ENCODE peak calls at places on chromosomes 13 and 19, in eight cellular contexts. One of them, this sample, is unnamed. For H3K36me3, the result is how much of the 10 kb centered on the place peaks cover.

GRCh38 chr13:95083758-95084157 is 217.5 kb downstream of the ABCC4 start:
- DNase-seq in lung: no peak
- DNase-seq in stomach: no peak
- DNase-seq in breast epithelium: no peak
- DNase-seq in brain microvascular endothelial cell: peak
- DNase-seq in body of pancreas: no peak
- DNase-seq in pancreas: no peak
- DNase-seq in upper lobe of right lung: no peak
- DNase-seq in this sample: no peak

GRCh38 chr13:33228645-33229445 is 56.7 kb downstream of the STARD13 start:
- DNase-seq in lung: no peak
- DNase-seq in stomach: no peak
- DNase-seq in breast epithelium: no peak
- DNase-seq in brain microvascular endothelial cell: peak
- DNase-seq in body of pancreas: no peak
- DNase-seq in pancreas: no peak
- DNase-seq in upper lobe of right lung: no peak
- DNase-seq in this sample: no peak

GRCh38 chr13:97478247-97478646 is 44.3 kb downstream of the RAP2A start:
- DNase-seq in lung: no peak
- DNase-seq in stomach: no peak
- DNase-seq in breast epithelium: no peak
- DNase-seq in brain microvascular endothelial cell: no peak
- DNase-seq in body of pancreas: no peak
- DNase-seq in pancreas: no peak
- DNase-seq in upper lobe of right lung: no peak
- DNase-seq in this sample: no peak

GRCh38 chr19:54458648-54459281 is 4.8 kb downstream of the LENG9 start:
- DNase-seq in lung: no peak
- DNase-seq in stomach: no peak
- DNase-seq in breast epithelium: no peak
- DNase-seq in brain microvascular endothelial cell: no peak
- DNase-seq in body of pancreas: no peak
- DNase-seq in pancreas: peak
- DNase-seq in upper lobe of right lung: no peak
- DNase-seq in this sample: no peak

GRCh38 chr13:74251778-74252519 is 117.7 kb upstream of the KLF12 start:
- DNase-seq in lung: no peak
- DNase-seq in stomach: no peak
- DNase-seq in breast epithelium: no peak
- DNase-seq in brain microvascular endothelial cell: no peak
- DNase-seq in body of pancreas: no peak
- DNase-seq in pancreas: no peak
- DNase-seq in upper lobe of right lung: no peak
- DNase-seq in this sample: no peak

GRCh38 chr13:71312923-71313322 is 554.1 kb downstream of the DACH1 start:
- DNase-seq in lung: no peak
- DNase-seq in stomach: no peak
- DNase-seq in breast epithelium: no peak
- DNase-seq in brain microvascular endothelial cell: no peak
- DNase-seq in body of pancreas: no peak
- DNase-seq in pancreas: no peak
- DNase-seq in upper lobe of right lung: no peak
- DNase-seq in this sample: no peak

GRCh38 chr13:47964863-47965262 is 36.2 kb downstream of the SUCLA2 start:
- DNase-seq in lung: no peak
- DNase-seq in stomach: no peak
- DNase-seq in breast epithelium: no peak
- DNase-seq in brain microvascular endothelial cell: no peak
- DNase-seq in body of pancreas: no peak
- DNase-seq in pancreas: no peak
- DNase-seq in upper lobe of right lung: no peak
- DNase-seq in this sample: no peak

GRCh38 chr13:44197791-44198770 is 175.5 kb upstream of the SERP2 start:
- DNase-seq in lung: no peak
- DNase-seq in stomach: no peak
- DNase-seq in breast epithelium: no peak
- DNase-seq in brain microvascular endothelial cell: peak
- DNase-seq in body of pancreas: no peak
- DNase-seq in pancreas: no peak
- DNase-seq in upper lobe of right lung: no peak
- DNase-seq in this sample: no peak

GRCh38 chr13:94346261-94347019 is 133.0 kb downstream of the DCT start:
- DNase-seq in lung: no peak
- DNase-seq in stomach: no peak
- DNase-seq in breast epithelium: no peak
- DNase-seq in brain microvascular endothelial cell: no peak
- DNase-seq in body of pancreas: no peak
- DNase-seq in pancreas: no peak
- DNase-seq in upper lobe of right lung: no peak
- DNase-seq in this sample: no peak

GRCh38 chr13:52027832-52028231 is 3.3 kb downstream of the UTP14C start:
- DNase-seq in lung: no peak
- DNase-seq in stomach: no peak
- DNase-seq in breast epithelium: no peak
- DNase-seq in brain microvascular endothelial cell: no peak
- DNase-seq in body of pancreas: no peak
- DNase-seq in pancreas: no peak
- DNase-seq in upper lobe of right lung: no peak
- DNase-seq in this sample: no peak

GRCh38 chr13:106797081-106797640 is 229.2 kb upstream of the ARGLU1 start:
- DNase-seq in lung: no peak
- DNase-seq in stomach: no peak
- DNase-seq in breast epithelium: no peak
- DNase-seq in brain microvascular endothelial cell: no peak
- DNase-seq in body of pancreas: no peak
- DNase-seq in pancreas: no peak
- DNase-seq in upper lobe of right lung: no peak
- DNase-seq in this sample: no peak

GRCh38 chr19:58054792-58055482 is 4.1 kb upstream of the ZNF135 start:
- DNase-seq in lung: no peak
- DNase-seq in stomach: no peak
- DNase-seq in breast epithelium: peak
- DNase-seq in brain microvascular endothelial cell: peak
- DNase-seq in body of pancreas: peak
- DNase-seq in pancreas: no peak
- DNase-seq in upper lobe of right lung: no peak
- DNase-seq in this sample: peak

GRCh38 chr13:62084728-62085127 is 669.1 kb upstream of the PCDH20 start:
- DNase-seq in lung: no peak
- DNase-seq in stomach: no peak
- DNase-seq in breast epithelium: no peak
- DNase-seq in brain microvascular endothelial cell: no peak
- DNase-seq in body of pancreas: no peak
- DNase-seq in pancreas: no peak
- DNase-seq in upper lobe of right lung: no peak
- DNase-seq in this sample: no peak

GRCh38 chr19:28465317-28466086 is 747.4 kb downstream of the UQCRFS1 start:
- DNase-seq in lung: no peak
- DNase-seq in stomach: no peak
- DNase-seq in breast epithelium: no peak
- DNase-seq in brain microvascular endothelial cell: no peak
- DNase-seq in body of pancreas: no peak
- DNase-seq in pancreas: no peak
- DNase-seq in upper lobe of right lung: no peak
- DNase-seq in this sample: no peak

GRCh38 chr13:20902438-20903163 is at the start of gene XPO4:
- DNase-seq in lung: peak
- DNase-seq in stomach: peak
- DNase-seq in breast epithelium: peak
- DNase-seq in brain microvascular endothelial cell: peak
- DNase-seq in body of pancreas: peak
- DNase-seq in pancreas: peak
- DNase-seq in upper lobe of right lung: peak
- DNase-seq in this sample: peak

GRCh38 chr19:6534451-6535093 is 3.7 kb downstream of the TNFSF9 start:
- DNase-seq in lung: no peak
- DNase-seq in stomach: no peak
- DNase-seq in breast epithelium: no peak
- DNase-seq in brain microvascular endothelial cell: no peak
- DNase-seq in body of pancreas: no peak
- DNase-seq in pancreas: peak
- DNase-seq in upper lobe of right lung: no peak
- DNase-seq in this sample: no peak

GRCh38 chr13:81929988-81930387 is 1589.1 kb upstream of the SPRY2 start:
- DNase-seq in lung: no peak
- DNase-seq in stomach: no peak
- DNase-seq in breast epithelium: no peak
- DNase-seq in brain microvascular endothelial cell: no peak
- DNase-seq in body of pancreas: no peak
- DNase-seq in pancreas: no peak
- DNase-seq in upper lobe of right lung: no peak
- DNase-seq in this sample: no peak

GRCh38 chr13:99686157-99686572 is 184.9 kb downstream of the TM9SF2 start:
- DNase-seq in lung: no peak
- DNase-seq in stomach: no peak
- DNase-seq in breast epithelium: no peak
- DNase-seq in brain microvascular endothelial cell: peak
- DNase-seq in body of pancreas: peak
- DNase-seq in pancreas: peak
- DNase-seq in upper lobe of right lung: no peak
- DNase-seq in this sample: no peak

GRCh38 chr13:114035186-114035582 is 61.3 kb upstream of the C13orf46 start:
- DNase-seq in lung: no peak
- DNase-seq in stomach: no peak
- DNase-seq in breast epithelium: no peak
- DNase-seq in brain microvascular endothelial cell: no peak
- DNase-seq in body of pancreas: no peak
- DNase-seq in pancreas: no peak
- DNase-seq in upper lobe of right lung: no peak
- DNase-seq in this sample: no peak

GRCh38 chr13:114032121-114032799 is 58.4 kb upstream of the C13orf46 start:
- DNase-seq in lung: no peak
- DNase-seq in stomach: no peak
- DNase-seq in breast epithelium: no peak
- DNase-seq in brain microvascular endothelial cell: peak
- DNase-seq in body of pancreas: no peak
- DNase-seq in pancreas: no peak
- DNase-seq in upper lobe of right lung: no peak
- DNase-seq in this sample: no peak

GRCh38 chr13:114035583-114036501 is 62.0 kb upstream of the C13orf46 start:
- DNase-seq in lung: no peak
- DNase-seq in stomach: no peak
- DNase-seq in breast epithelium: peak
- DNase-seq in brain microvascular endothelial cell: peak
- DNase-seq in body of pancreas: no peak
- DNase-seq in pancreas: no peak
- DNase-seq in upper lobe of right lung: no peak
- DNase-seq in this sample: no peak

GRCh38 chr13:114033541-114034315 is 59.9 kb upstream of the C13orf46 start:
- DNase-seq in lung: no peak
- DNase-seq in stomach: no peak
- DNase-seq in breast epithelium: no peak
- DNase-seq in brain microvascular endothelial cell: no peak
- DNase-seq in body of pancreas: no peak
- DNase-seq in pancreas: no peak
- DNase-seq in upper lobe of right lung: no peak
- DNase-seq in this sample: no peak

DNA sequence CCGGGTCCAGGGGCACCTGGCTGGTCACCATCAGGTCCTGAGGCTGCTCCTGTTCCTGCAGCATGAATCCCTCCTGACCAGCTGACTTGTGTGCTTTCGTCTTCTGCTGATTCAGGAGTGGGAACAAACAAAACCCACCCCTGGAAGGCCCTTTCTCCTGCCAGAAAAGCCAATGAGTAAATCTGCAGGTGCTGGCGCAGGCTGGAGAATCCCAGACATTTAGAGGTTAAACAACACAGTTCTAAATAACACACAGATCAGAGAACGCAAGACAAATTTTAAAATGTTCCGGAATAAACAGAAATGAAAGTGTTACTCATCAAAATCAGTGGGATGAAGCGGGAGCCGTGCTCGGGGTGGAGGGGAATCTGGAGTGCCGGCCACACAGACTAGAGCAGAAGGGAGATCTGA is 60.6 kb upstream of the C13orf46 start:
- DNase-seq in lung: no peak
- DNase-seq in stomach: no peak
- DNase-seq in breast epithelium: no peak
- DNase-seq in brain microvascular endothelial cell: no peak
- DNase-seq in body of pancreas: no peak
- DNase-seq in pancreas: no peak
- DNase-seq in upper lobe of right lung: no peak
- DNase-seq in this sample: no peak
- H3K27ac ChIP-seq in lung: no peak
- H3K27ac ChIP-seq in stomach: no peak
- H3K27ac ChIP-seq in breast epithelium: peak
- H3K27ac ChIP-seq in brain microvascular endothelial cell: no peak
- H3K27ac ChIP-seq in body of pancreas: no peak
- H3K27ac ChIP-seq in pancreas: no peak
- H3K27ac ChIP-seq in upper lobe of right lung: no peak
- H3K27ac ChIP-seq in this sample: peak

GRCh38 chr19:21143846-21144245 is 2.0 kb downstream of the ZNF431 start:
- DNase-seq in lung: no peak
- DNase-seq in stomach: no peak
- DNase-seq in breast epithelium: no peak
- DNase-seq in brain microvascular endothelial cell: no peak
- DNase-seq in body of pancreas: no peak
- DNase-seq in pancreas: no peak
- DNase-seq in upper lobe of right lung: no peak
- DNase-seq in this sample: no peak
- H3K36me3 ChIP-seq in lung: under half
- H3K36me3 ChIP-seq in stomach: half or more
- H3K36me3 ChIP-seq in breast epithelium: under half
- H3K36me3 ChIP-seq in brain microvascular endothelial cell: under half
- H3K36me3 ChIP-seq in body of pancreas: under half
- H3K36me3 ChIP-seq in pancreas: under half
- H3K36me3 ChIP-seq in upper lobe of right lung: under half
- H3K36me3 ChIP-seq in this sample: half or more

GRCh38 chr19:45498411-45499195 is at the start of gene PPM1N:
- DNase-seq in lung: no peak
- DNase-seq in stomach: no peak
- DNase-seq in breast epithelium: no peak
- DNase-seq in brain microvascular endothelial cell: no peak
- DNase-seq in body of pancreas: no peak
- DNase-seq in pancreas: peak
- DNase-seq in upper lobe of right lung: peak
- DNase-seq in this sample: peak
- TF ChIP-seq CTCF in lung: no peak
- TF ChIP-seq CTCF in stomach: no peak
- TF ChIP-seq CTCF in breast epithelium: no peak
- TF ChIP-seq CTCF in brain microvascular endothelial cell: no peak
- TF ChIP-seq CTCF in body of pancreas: no peak
- TF ChIP-seq CTCF in pancreas: no peak
- TF ChIP-seq CTCF in upper lobe of right lung: peak
- TF ChIP-seq CTCF in this sample: no peak

DNA sequence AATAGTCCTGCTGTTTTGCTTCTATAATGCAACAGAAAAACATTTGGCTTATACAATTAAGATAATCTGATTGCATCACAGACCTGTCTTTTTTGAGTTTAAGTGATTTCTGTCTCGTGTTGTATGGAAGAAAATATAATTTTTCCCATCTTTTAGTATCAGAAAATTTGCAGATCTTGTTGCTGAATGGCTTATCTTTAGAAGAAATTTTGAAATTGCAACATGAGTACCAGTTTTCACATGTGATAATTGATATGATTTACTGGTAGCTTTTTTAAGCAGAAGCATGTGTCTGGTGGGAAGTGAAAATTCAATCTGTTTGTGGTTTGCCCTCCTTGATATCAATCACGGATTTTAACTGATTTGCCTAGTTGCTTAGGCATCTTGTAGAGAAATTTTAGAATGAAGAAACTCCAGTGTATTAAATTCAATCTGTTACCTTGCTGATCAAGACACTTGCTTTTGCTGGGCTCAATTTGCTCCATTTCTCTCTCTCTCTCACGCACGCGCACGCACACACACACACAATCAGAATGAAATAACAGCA is 89.8 kb upstream of the MYCBP2 start:
- DNase-seq in lung: no peak
- DNase-seq in stomach: no peak
- DNase-seq in breast epithelium: no peak
- DNase-seq in brain microvascular endothelial cell: no peak
- DNase-seq in body of pancreas: no peak
- DNase-seq in pancreas: no peak
- DNase-seq in upper lobe of right lung: no peak
- DNase-seq in this sample: no peak
- H3K27ac ChIP-seq in lung: no peak
- H3K27ac ChIP-seq in stomach: no peak
- H3K27ac ChIP-seq in breast epithelium: no peak
- H3K27ac ChIP-seq in brain microvascular endothelial cell: no peak
- H3K27ac ChIP-seq in body of pancreas: no peak
- H3K27ac ChIP-seq in pancreas: no peak
- H3K27ac ChIP-seq in upper lobe of right lung: no peak
- H3K27ac ChIP-seq in this sample: no peak

This sample was measured in WERI-Rb-1.